ENCODE peak calls at places on chromosomes 3 and 15, in eight cellular contexts. One of them, this sample, is unnamed.

GRCh38 chr3:56904526-56905245 is 102.9 kb upstream of the ARHGEF3 start:
- DNase-seq in SK-N-SH: peak; percentile 53
- DNase-seq in upper lobe of right lung: no peak
- DNase-seq in IMR-90: no peak
- DNase-seq in neuronal stem cell: no peak
- DNase-seq in SJCRH30: peak; percentile 9
- DNase-seq in prostate gland: no peak
- DNase-seq in CD4-positive, CD25-positive, alpha-beta regulatory T cell: no peak
- DNase-seq in this sample: no peak

GRCh38 chr3:8607285-8608040 is 37.1 kb downstream of the SSUH2 start:
- DNase-seq in SK-N-SH: peak; percentile 82
- DNase-seq in upper lobe of right lung: no peak
- DNase-seq in IMR-90: peak; percentile 78
- DNase-seq in neuronal stem cell: peak; percentile 46
- DNase-seq in SJCRH30: peak; percentile 87
- DNase-seq in prostate gland: peak; percentile 73
- DNase-seq in CD4-positive, CD25-positive, alpha-beta regulatory T cell: no peak
- DNase-seq in this sample: peak; percentile 60

GRCh38 chr3:52530918-52531635 is 2.6 kb downstream of the NT5DC2 start:
- DNase-seq in SK-N-SH: no peak
- DNase-seq in upper lobe of right lung: peak; percentile 55
- DNase-seq in IMR-90: no peak
- DNase-seq in neuronal stem cell: no peak
- DNase-seq in SJCRH30: no peak
- DNase-seq in prostate gland: no peak
- DNase-seq in CD4-positive, CD25-positive, alpha-beta regulatory T cell: no peak
- DNase-seq in this sample: peak; percentile 44

GRCh38 chr3:190182418-190183043 is 61.8 kb upstream of the P3H2 start:
- DNase-seq in SK-N-SH: no peak
- DNase-seq in upper lobe of right lung: no peak
- DNase-seq in IMR-90: peak; percentile 93
- DNase-seq in neuronal stem cell: no peak
- DNase-seq in SJCRH30: no peak
- DNase-seq in prostate gland: no peak
- DNase-seq in CD4-positive, CD25-positive, alpha-beta regulatory T cell: no peak
- DNase-seq in this sample: no peak

GRCh38 chr3:3027976-3028567 is 82.1 kb downstream of the IL5RA start:
- DNase-seq in SK-N-SH: no peak
- DNase-seq in upper lobe of right lung: no peak
- DNase-seq in IMR-90: no peak
- DNase-seq in neuronal stem cell: no peak
- DNase-seq in SJCRH30: no peak
- DNase-seq in prostate gland: no peak
- DNase-seq in CD4-positive, CD25-positive, alpha-beta regulatory T cell: peak; percentile 35
- DNase-seq in this sample: no peak

GRCh38 chr15:48940508-48940907 is 23.2 kb downstream of the SHC4 start:
- DNase-seq in SK-N-SH: no peak
- DNase-seq in upper lobe of right lung: no peak
- DNase-seq in IMR-90: peak; percentile 100
- DNase-seq in neuronal stem cell: no peak
- DNase-seq in SJCRH30: no peak
- DNase-seq in prostate gland: no peak
- DNase-seq in CD4-positive, CD25-positive, alpha-beta regulatory T cell: no peak
- DNase-seq in this sample: no peak

GRCh38 chr15:87547470-87548181 is 708.9 kb downstream of the NTRK3 start:
- DNase-seq in SK-N-SH: no peak
- DNase-seq in upper lobe of right lung: no peak
- DNase-seq in IMR-90: no peak
- DNase-seq in neuronal stem cell: no peak
- DNase-seq in SJCRH30: no peak
- DNase-seq in prostate gland: no peak
- DNase-seq in CD4-positive, CD25-positive, alpha-beta regulatory T cell: no peak
- DNase-seq in this sample: no peak

GRCh38 chr15:51307325-51307724 is 31.1 kb downstream of the CYP19A1 start:
- DNase-seq in SK-N-SH: no peak
- DNase-seq in upper lobe of right lung: no peak
- DNase-seq in IMR-90: no peak
- DNase-seq in neuronal stem cell: no peak
- DNase-seq in SJCRH30: no peak
- DNase-seq in prostate gland: no peak
- DNase-seq in CD4-positive, CD25-positive, alpha-beta regulatory T cell: no peak
- DNase-seq in this sample: no peak

GRCh38 chr15:89790206-89790605 is 14.1 kb downstream of the MESP2 start:
- DNase-seq in SK-N-SH: no peak
- DNase-seq in upper lobe of right lung: no peak
- DNase-seq in IMR-90: no peak
- DNase-seq in neuronal stem cell: no peak
- DNase-seq in SJCRH30: no peak
- DNase-seq in prostate gland: no peak
- DNase-seq in CD4-positive, CD25-positive, alpha-beta regulatory T cell: no peak
- DNase-seq in this sample: no peak

GRCh38 chr3:112605285-112605684 is 35.7 kb downstream of the CCDC80 start:
- DNase-seq in SK-N-SH: peak; percentile 16
- DNase-seq in upper lobe of right lung: no peak
- DNase-seq in IMR-90: peak; percentile 99
- DNase-seq in neuronal stem cell: no peak
- DNase-seq in SJCRH30: peak; percentile 86
- DNase-seq in prostate gland: no peak
- DNase-seq in CD4-positive, CD25-positive, alpha-beta regulatory T cell: no peak
- DNase-seq in this sample: no peak

GRCh38 chr3:72996121-72996472 is 514 bp upstream of the PPP4R2 start:
- DNase-seq in SK-N-SH: no peak
- DNase-seq in upper lobe of right lung: peak; percentile 67
- DNase-seq in IMR-90: no peak
- DNase-seq in neuronal stem cell: no peak
- DNase-seq in SJCRH30: no peak
- DNase-seq in prostate gland: no peak
- DNase-seq in CD4-positive, CD25-positive, alpha-beta regulatory T cell: no peak
- DNase-seq in this sample: no peak

GRCh38 chr3:14541646-14542045 is 1.5 kb upstream of the GRIP2 start:
- DNase-seq in SK-N-SH: no peak
- DNase-seq in upper lobe of right lung: no peak
- DNase-seq in IMR-90: no peak
- DNase-seq in neuronal stem cell: no peak
- DNase-seq in SJCRH30: no peak
- DNase-seq in prostate gland: no peak
- DNase-seq in CD4-positive, CD25-positive, alpha-beta regulatory T cell: no peak
- DNase-seq in this sample: no peak

GRCh38 chr3:121431717-121432517 is 113.9 kb downstream of the POLQ start:
- DNase-seq in SK-N-SH: no peak
- DNase-seq in upper lobe of right lung: no peak
- DNase-seq in IMR-90: peak; percentile 59
- DNase-seq in neuronal stem cell: no peak
- DNase-seq in SJCRH30: no peak
- DNase-seq in prostate gland: peak; percentile 4
- DNase-seq in CD4-positive, CD25-positive, alpha-beta regulatory T cell: peak; percentile 74
- DNase-seq in this sample: no peak

GRCh38 chr3:72492240-72492639 is 356.0 kb downstream of the SHQ1 start:
- DNase-seq in SK-N-SH: no peak
- DNase-seq in upper lobe of right lung: no peak
- DNase-seq in IMR-90: peak; percentile 92
- DNase-seq in neuronal stem cell: no peak
- DNase-seq in SJCRH30: no peak
- DNase-seq in prostate gland: peak; percentile 35
- DNase-seq in CD4-positive, CD25-positive, alpha-beta regulatory T cell: no peak
- DNase-seq in this sample: no peak

GRCh38 chr15:74193305-74193718 is 9.3 kb downstream of the STRA6 start:
- DNase-seq in SK-N-SH: no peak
- DNase-seq in upper lobe of right lung: no peak
- DNase-seq in IMR-90: peak; percentile 91
- DNase-seq in neuronal stem cell: no peak
- DNase-seq in SJCRH30: no peak
- DNase-seq in prostate gland: no peak
- DNase-seq in CD4-positive, CD25-positive, alpha-beta regulatory T cell: no peak
- DNase-seq in this sample: no peak

GRCh38 chr3:30970183-30970582 is 75.7 kb upstream of the GADL1 start:
- DNase-seq in SK-N-SH: no peak
- DNase-seq in upper lobe of right lung: no peak
- DNase-seq in IMR-90: no peak
- DNase-seq in neuronal stem cell: no peak
- DNase-seq in SJCRH30: no peak
- DNase-seq in prostate gland: no peak
- DNase-seq in CD4-positive, CD25-positive, alpha-beta regulatory T cell: peak; percentile 2
- DNase-seq in this sample: peak; percentile 2

GRCh38 chr3:13080026-13080425 is 6.8 kb upstream of the IQSEC1 start:
- DNase-seq in SK-N-SH: no peak
- DNase-seq in upper lobe of right lung: no peak
- DNase-seq in IMR-90: no peak
- DNase-seq in neuronal stem cell: no peak
- DNase-seq in SJCRH30: no peak
- DNase-seq in prostate gland: no peak
- DNase-seq in CD4-positive, CD25-positive, alpha-beta regulatory T cell: no peak
- DNase-seq in this sample: no peak

GRCh38 chr15:32730677-32731654 is 13.2 kb downstream of the GREM1 start:
- DNase-seq in SK-N-SH: no peak
- DNase-seq in upper lobe of right lung: peak; percentile 88
- DNase-seq in IMR-90: no peak
- DNase-seq in neuronal stem cell: peak; percentile 12
- DNase-seq in SJCRH30: no peak
- DNase-seq in prostate gland: peak; percentile 56
- DNase-seq in CD4-positive, CD25-positive, alpha-beta regulatory T cell: no peak
- DNase-seq in this sample: peak; percentile 89

GRCh38 chr3:193305356-193305755 is 64.3 kb downstream of the PLAAT1 start:
- DNase-seq in SK-N-SH: no peak
- DNase-seq in upper lobe of right lung: no peak
- DNase-seq in IMR-90: no peak
- DNase-seq in neuronal stem cell: no peak
- DNase-seq in SJCRH30: no peak
- DNase-seq in prostate gland: no peak
- DNase-seq in CD4-positive, CD25-positive, alpha-beta regulatory T cell: no peak
- DNase-seq in this sample: no peak
- H3K27me3 ChIP-seq in SK-N-SH: no peaks in the 10 kb centered on the region
- H3K27me3 ChIP-seq in upper lobe of right lung: no peaks in the 10 kb centered on the region
- H3K27me3 ChIP-seq in IMR-90: no peaks in the 10 kb centered on the region
- H3K27me3 ChIP-seq in neuronal stem cell: no peaks in the 10 kb centered on the region
- H3K27me3 ChIP-seq in SJCRH30: no peaks in the 10 kb centered on the region
- H3K27me3 ChIP-seq in prostate gland: no peaks in the 10 kb centered on the region
- H3K27me3 ChIP-seq in CD4-positive, CD25-positive, alpha-beta regulatory T cell: peaks cover 2% of the 10 kb centered on the region
- H3K27me3 ChIP-seq in this sample: no peaks in the 10 kb centered on the region

GRCh38 chr3:45529697-45530096 is 64.9 kb upstream of the LIMD1 start:
- DNase-seq in SK-N-SH: no peak
- DNase-seq in upper lobe of right lung: no peak
- DNase-seq in IMR-90: no peak
- DNase-seq in neuronal stem cell: no peak
- DNase-seq in SJCRH30: no peak
- DNase-seq in prostate gland: no peak
- DNase-seq in CD4-positive, CD25-positive, alpha-beta regulatory T cell: no peak
- DNase-seq in this sample: no peak

GRCh38 chr3:45528429-45528828 is 66.1 kb upstream of the LIMD1 start:
- DNase-seq in SK-N-SH: no peak
- DNase-seq in upper lobe of right lung: no peak
- DNase-seq in IMR-90: peak; percentile 83
- DNase-seq in neuronal stem cell: no peak
- DNase-seq in SJCRH30: no peak
- DNase-seq in prostate gland: no peak
- DNase-seq in CD4-positive, CD25-positive, alpha-beta regulatory T cell: no peak
- DNase-seq in this sample: no peak

GRCh38 chr3:45524605-45525004 is 69.9 kb upstream of the LIMD1 start:
- DNase-seq in SK-N-SH: no peak
- DNase-seq in upper lobe of right lung: no peak
- DNase-seq in IMR-90: peak; percentile 75
- DNase-seq in neuronal stem cell: no peak
- DNase-seq in SJCRH30: no peak
- DNase-seq in prostate gland: no peak
- DNase-seq in CD4-positive, CD25-positive, alpha-beta regulatory T cell: no peak
- DNase-seq in this sample: no peak

GRCh38 chr3:45527727-45528126 is 66.8 kb upstream of the LIMD1 start:
- DNase-seq in SK-N-SH: no peak
- DNase-seq in upper lobe of right lung: no peak
- DNase-seq in IMR-90: no peak
- DNase-seq in neuronal stem cell: no peak
- DNase-seq in SJCRH30: no peak
- DNase-seq in prostate gland: no peak
- DNase-seq in CD4-positive, CD25-positive, alpha-beta regulatory T cell: no peak
- DNase-seq in this sample: no peak
- H3K36me3 ChIP-seq in SK-N-SH: peaks cover 32% of the 10 kb centered on the region
- H3K36me3 ChIP-seq in upper lobe of right lung: peaks cover 11% of the 10 kb centered on the region
- H3K36me3 ChIP-seq in IMR-90: peaks cover 4% of the 10 kb centered on the region
- H3K36me3 ChIP-seq in neuronal stem cell: peaks cover 67% of the 10 kb centered on the region
- H3K36me3 ChIP-seq in SJCRH30: peaks cover 26% of the 10 kb centered on the region
- H3K36me3 ChIP-seq in prostate gland: no peaks in the 10 kb centered on the region
- H3K36me3 ChIP-seq in CD4-positive, CD25-positive, alpha-beta regulatory T cell: peaks cover 42% of the 10 kb centered on the region
- H3K36me3 ChIP-seq in this sample: peaks cover 7% of the 10 kb centered on the region

DNA sequence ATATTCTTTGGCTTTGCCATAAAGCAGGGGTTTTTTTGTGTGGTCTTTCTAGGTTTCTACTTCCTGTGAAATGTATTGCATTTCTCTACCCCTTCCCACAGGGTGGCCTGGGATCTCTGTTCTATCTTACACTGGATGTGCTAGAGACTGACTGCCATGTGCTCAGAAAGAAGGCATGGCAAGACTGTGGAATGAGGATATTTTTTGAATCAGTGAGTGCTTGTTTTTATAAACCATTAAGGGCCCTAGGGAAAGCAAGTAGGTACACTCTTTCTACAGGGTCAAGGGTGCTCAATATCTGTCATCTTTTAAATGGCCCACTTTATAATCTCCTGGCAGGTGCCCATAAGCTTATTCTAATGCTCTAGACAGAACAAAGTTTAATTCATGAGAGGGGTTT is 730 bp downstream of the FETUB start:
- DNase-seq in SK-N-SH: no peak
- DNase-seq in upper lobe of right lung: no peak
- DNase-seq in IMR-90: no peak
- DNase-seq in neuronal stem cell: no peak
- DNase-seq in SJCRH30: no peak
- DNase-seq in prostate gland: no peak
- DNase-seq in CD4-positive, CD25-positive, alpha-beta regulatory T cell: no peak
- DNase-seq in this sample: no peak
- H3K4me3 ChIP-seq in SK-N-SH: no peak overlapping the region
- H3K4me3 ChIP-seq in upper lobe of right lung: no peak overlapping the region
- H3K4me3 ChIP-seq in IMR-90: no peak overlapping the region
- H3K4me3 ChIP-seq in neuronal stem cell: no peak overlapping the region
- H3K4me3 ChIP-seq in SJCRH30: no peak overlapping the region
- H3K4me3 ChIP-seq in prostate gland: no peak overlapping the region
- H3K4me3 ChIP-seq in CD4-positive, CD25-positive, alpha-beta regulatory T cell: no peak overlapping the region
- H3K4me3 ChIP-seq in this sample: no peak overlapping the region

GRCh38 chr3:193895409-193895808 is 240.5 kb upstream of the HES1 start:
- DNase-seq in SK-N-SH: no peak
- DNase-seq in upper lobe of right lung: no peak
- DNase-seq in IMR-90: no peak
- DNase-seq in neuronal stem cell: no peak
- DNase-seq in SJCRH30: no peak
- DNase-seq in prostate gland: no peak
- DNase-seq in CD4-positive, CD25-positive, alpha-beta regulatory T cell: no peak
- DNase-seq in this sample: no peak

GRCh38 chr3:193897791-193898190 is 238.2 kb upstream of the HES1 start:
- DNase-seq in SK-N-SH: no peak
- DNase-seq in upper lobe of right lung: no peak
- DNase-seq in IMR-90: no peak
- DNase-seq in neuronal stem cell: no peak
- DNase-seq in SJCRH30: peak; percentile 64
- DNase-seq in prostate gland: no peak
- DNase-seq in CD4-positive, CD25-positive, alpha-beta regulatory T cell: no peak
- DNase-seq in this sample: no peak

GRCh38 chr3:193896419-193896818 is 239.5 kb upstream of the HES1 start:
- DNase-seq in SK-N-SH: no peak
- DNase-seq in upper lobe of right lung: no peak
- DNase-seq in IMR-90: no peak
- DNase-seq in neuronal stem cell: no peak
- DNase-seq in SJCRH30: no peak
- DNase-seq in prostate gland: no peak
- DNase-seq in CD4-positive, CD25-positive, alpha-beta regulatory T cell: no peak
- DNase-seq in this sample: no peak

GRCh38 chr3:193899001-193899400 is 236.9 kb upstream of the HES1 start:
- DNase-seq in SK-N-SH: no peak
- DNase-seq in upper lobe of right lung: no peak
- DNase-seq in IMR-90: no peak
- DNase-seq in neuronal stem cell: no peak
- DNase-seq in SJCRH30: no peak
- DNase-seq in prostate gland: no peak
- DNase-seq in CD4-positive, CD25-positive, alpha-beta regulatory T cell: no peak
- DNase-seq in this sample: no peak

GRCh38 chr3:193897288-193897687 is 238.7 kb upstream of the HES1 start:
- DNase-seq in SK-N-SH: no peak
- DNase-seq in upper lobe of right lung: no peak
- DNase-seq in IMR-90: no peak
- DNase-seq in neuronal stem cell: no peak
- DNase-seq in SJCRH30: peak; percentile 77
- DNase-seq in prostate gland: no peak
- DNase-seq in CD4-positive, CD25-positive, alpha-beta regulatory T cell: no peak
- DNase-seq in this sample: no peak
- H3K27me3 ChIP-seq in SK-N-SH: no peaks in the 10 kb centered on the region
- H3K27me3 ChIP-seq in upper lobe of right lung: no peaks in the 10 kb centered on the region
- H3K27me3 ChIP-seq in IMR-90: peaks cover 34% of the 10 kb centered on the region
- H3K27me3 ChIP-seq in neuronal stem cell: no peaks in the 10 kb centered on the region
- H3K27me3 ChIP-seq in SJCRH30: no peaks in the 10 kb centered on the region
- H3K27me3 ChIP-seq in prostate gland: no peaks in the 10 kb centered on the region
- H3K27me3 ChIP-seq in CD4-positive, CD25-positive, alpha-beta regulatory T cell: peaks cover 2% of the 10 kb centered on the region
- H3K27me3 ChIP-seq in this sample: no peaks in the 10 kb centered on the region